ENCODE peak calls at places on chromosomes 2 and 18, in five cellular contexts. R is AG04450, V is tibial nerve, T is HFF-Myc, J is transverse colon. G is an unnamed sample.

GRCh38 chr18:37249171-37249886 is 316.3 kb downstream of the CELF4 start:
- DNase-seq in R (no peak), V (no peak), T (no peak), J (no peak), G (no peak)

GRCh38 chr18:13618760-13619438 is 107.5 kb downstream of the FAM210A start:
- DNase-seq in R (no peak), V (no peak), T (no peak), J (no peak), G (no peak)

GRCh38 chr2:70779911-70780580 is 10.4 kb downstream of the FIGLA start:
- DNase-seq in R (no peak), V (no peak), T (no peak), J (no peak), G (peak)

GRCh38 chr2:161165266-161165665 is 5.0 kb downstream of the TANK start:
- DNase-seq in R (no peak), V (no peak), T (no peak), J (no peak), G (no peak)

GRCh38 chr2:222440670-222441422 is 16.5 kb downstream of the SGPP2 start:
- DNase-seq in R (peak), V (no peak), T (peak), J (no peak), G (no peak)

GRCh38 chr18:77559274-77559910 is 309.7 kb downstream of the GALR1 start:
- DNase-seq in R (no peak), V (no peak), T (no peak), J (no peak), G (no peak)

GRCh38 chr18:25493401-25493800 is 141.4 kb upstream of the ZNF521 start:
- DNase-seq in R (no peak), V (no peak), T (no peak), J (no peak), G (no peak)

GRCh38 chr2:173231042-173231441 is 123.6 kb upstream of the CDCA7 start:
- DNase-seq in R (no peak), V (no peak), T (no peak), J (peak), G (no peak)

GRCh38 chr2:200369886-200370285 is 63.4 kb downstream of the SPATS2L start:
- DNase-seq in R (no peak), V (no peak), T (no peak), J (no peak), G (peak)

GRCh38 chr2:193076995-193077394 is 882.3 kb upstream of the TMEFF2 start:
- DNase-seq in R (no peak), V (no peak), T (no peak), J (no peak), G (peak)

GRCh38 chr2:65491381-65491903 is 59.0 kb upstream of the SPRED2 start:
- DNase-seq in R (no peak), V (no peak), T (peak), J (no peak), G (peak)

GRCh38 chr2:143313861-143314260 is 184.6 kb downstream of the ARHGAP15 start:
- DNase-seq in R (no peak), V (no peak), T (no peak), J (no peak), G (no peak)

GRCh38 chr2:159256159-159256558 is 30.3 kb downstream of the WDSUB1 start:
- DNase-seq in R (peak), V (no peak), T (no peak), J (no peak), G (no peak)

GRCh38 chr2:226031078-226031937 is 631.8 kb downstream of the NYAP2 start:
- DNase-seq in R (peak), V (peak), T (peak), J (peak), G (peak)

GRCh38 chr2:230537531-230537976 is 121.6 kb downstream of the SP100 start:
- DNase-seq in R (no peak), V (no peak), T (no peak), J (no peak), G (no peak)

GRCh38 chr2:205405194-205405593 is 277.1 kb upstream of the NRP2 start:
- DNase-seq in R (no peak), V (no peak), T (peak), J (no peak), G (peak)

GRCh38 chr2:168186452-168186851 is 60.9 kb downstream of the STK39 start:
- DNase-seq in R (no peak), V (no peak), T (no peak), J (no peak), G (no peak)

GRCh38 chr18:3593381-3593903 is 143.5 kb downstream of the TGIF1 start:
- DNase-seq in R (no peak), V (peak), T (no peak), J (no peak), G (peak)

GRCh38 chr2:16281451-16282330 is 341.3 kb downstream of the MYCN start:
- DNase-seq in R (no peak), V (peak), T (no peak), J (no peak), G (peak)

GRCh38 chr2:235278771-235279355 is 215.0 kb upstream of the AGAP1 start:
- DNase-seq in R (no peak), V (no peak), T (no peak), J (no peak), G (peak)

GRCh38 chr18:22344908-22345670 is 72.6 kb downstream of the CTAGE1 start:
- DNase-seq in R (no peak), V (no peak), T (no peak), J (peak), G (no peak)

GRCh38 chr2:230325316-230326243 is 1.4 kb upstream of the SP140L start:
- DNase-seq in R (no peak), V (no peak), T (no peak), J (no peak), G (no peak)

GRCh38 chr2:206452750-206453149 is 9.4 kb downstream of the ADAM23 start:
- DNase-seq in R (no peak), V (no peak), T (no peak), J (no peak), G (peak)

GRCh38 chr2:240948086-240948485 is 42.0 kb downstream of the CROCC2 start:
- DNase-seq in R (no peak), V (no peak), T (no peak), J (peak), G (no peak)

GRCh38 chr2:144515694-144516416 is 4.1 kb downstream of the ZEB2 start:
- DNase-seq in R (no peak), V (peak), T (no peak), J (peak), G (no peak)

GRCh38 chr2:236250909-236251579 is 13.2 kb downstream of the ASB18 start:
- DNase-seq in R (no peak), V (no peak), T (no peak), J (no peak), G (no peak)

GRCh38 chr18:61475931-61476330 is 142.7 kb downstream of the CDH20 start:
- DNase-seq in R (no peak), V (no peak), T (no peak), J (no peak), G (no peak)

GRCh38 chr2:10320575-10320931 is 17.8 kb downstream of the HPCAL1 start:
- DNase-seq in R (no peak), V (no peak), T (no peak), J (no peak), G (no peak)

GRCh38 chr18:79528846-79529245 is 133.1 kb downstream of the NFATC1 start:
- DNase-seq in R (peak), V (peak), T (peak), J (peak), G (peak)

GRCh38 chr2:3659447-3660432 is 1.7 kb downstream of the ALLC start:
- DNase-seq in R (no peak), V (peak), T (no peak), J (no peak), G (no peak)

GRCh38 chr2:43222472-43223146 is 3.8 kb downstream of the ZFP36L2 start:
- DNase-seq in R (no peak), V (peak), T (no peak), J (no peak), G (peak)

GRCh38 chr18:2387588-2387987 is 183.7 kb downstream of the METTL4 start:
- DNase-seq in R (no peak), V (no peak), T (no peak), J (no peak), G (no peak)

GRCh38 chr2:220781622-220782241 is 790.4 kb downstream of the EPHA4 start:
- DNase-seq in R (peak), V (no peak), T (no peak), J (no peak), G (no peak)

GRCh38 chr2:1730047-1730937 is 14.0 kb downstream of the PXDN start:
- DNase-seq in R (peak), V (no peak), T (peak), J (peak), G (peak)

GRCh38 chr2:27806311-27807059 is 35.0 kb downstream of the MRPL33 start:
- DNase-seq in R (no peak), V (no peak), T (no peak), J (no peak), G (no peak)

GRCh38 chr2:177251165-177251542 is 13.4 kb downstream of the NFE2L2 start:
- DNase-seq in R (no peak), V (no peak), T (no peak), J (no peak), G (no peak)

DNA sequence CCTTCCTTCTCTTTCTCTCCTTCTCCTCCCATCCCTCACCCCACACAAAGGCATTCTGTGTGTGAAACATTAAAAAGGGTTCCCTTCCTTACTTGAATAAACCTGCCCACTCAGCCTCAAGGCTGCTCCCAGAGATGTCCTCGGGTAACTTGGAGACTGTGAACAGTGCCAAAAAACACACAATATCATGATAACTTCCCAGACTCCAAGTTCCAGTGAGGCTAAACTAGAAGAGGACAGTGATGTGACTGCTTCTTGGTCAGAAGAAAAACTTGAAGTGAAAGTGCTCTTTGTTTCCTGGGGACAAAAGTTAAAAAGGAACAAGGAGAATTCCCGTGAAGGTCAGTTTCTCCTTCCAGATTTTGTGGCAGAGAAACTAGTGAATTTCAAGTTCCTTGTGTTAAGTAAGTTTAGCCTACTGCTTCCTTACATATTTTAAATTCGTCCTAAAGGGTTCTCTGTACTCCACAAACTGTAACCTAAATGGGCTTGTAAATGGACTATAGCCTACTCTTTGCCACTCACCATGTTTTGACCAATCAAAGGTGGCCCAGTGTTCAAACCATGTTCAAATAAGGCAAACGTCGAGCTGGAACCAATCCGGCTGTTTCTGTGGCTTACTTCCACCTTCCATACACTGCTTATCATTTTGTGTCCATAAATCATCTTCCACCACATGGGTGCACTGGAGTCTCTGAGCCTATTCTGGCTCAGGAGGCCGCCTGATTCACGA is 20.5 kb downstream of the TPRKB start:
- DNase-seq in R (peak), V (no peak), T (no peak), J (no peak), G (no peak)
- H3K4me3 ChIP-seq in R (no peak), V (no peak), T (no peak), J (no peak), G (no peak)

GRCh38 chr2:217932661-217933325 is 70.0 kb downstream of the TNS1 start:
- DNase-seq in R (no peak), V (no peak), T (no peak), J (no peak), G (no peak)
- H3K4me3 ChIP-seq in R (no peak), V (no peak), T (no peak), J (no peak), G (no peak)

GRCh38 chr2:77512521-77512920 is 9.7 kb downstream of the LRRTM4 start:
- DNase-seq in R (no peak), V (no peak), T (no peak), J (no peak), G (no peak)
- H3K4me3 ChIP-seq in R (no peak), V (no peak), T (no peak), J (no peak), G (no peak)

GRCh38 chr2:38076710-38077430 is 919 bp upstream of the CYP1B1 start:
- DNase-seq in R (peak), V (peak), T (peak), J (peak), G (peak)
- H3K4me3 ChIP-seq in R (peak), V (peak), T (peak), J (peak), G (peak)

G was measured in bronchial epithelial cell.